ENCODE peak calls at places on chromosomes 7 and 10, in ten cellular contexts. One of them, this sample, is unnamed.

GRCh38 chr10:112792487-112793196 is 157.4 kb upstream of the TCF7L2 start:
- DNase-seq in psoas muscle: peak
- DNase-seq in AG04450: no peak
- DNase-seq in kidney: peak
- DNase-seq in fibroblast of lung: peak
- DNase-seq in MM.1S: no peak
- DNase-seq in tibial nerve: peak
- DNase-seq in vagina: no peak
- DNase-seq in astrocyte of the spinal cord: peak
- DNase-seq in left ventricle myocardium inferior: peak
- DNase-seq in this sample: no peak

GRCh38 chr10:84293171-84293570 is 35.2 kb upstream of the CCSER2 start:
- DNase-seq in psoas muscle: no peak
- DNase-seq in AG04450: no peak
- DNase-seq in kidney: no peak
- DNase-seq in fibroblast of lung: no peak
- DNase-seq in MM.1S: no peak
- DNase-seq in tibial nerve: no peak
- DNase-seq in vagina: no peak
- DNase-seq in astrocyte of the spinal cord: no peak
- DNase-seq in left ventricle myocardium inferior: no peak
- DNase-seq in this sample: no peak

GRCh38 chr7:7704867-7705266 is 13.5 kb downstream of the RPA3 start:
- DNase-seq in psoas muscle: no peak
- DNase-seq in AG04450: no peak
- DNase-seq in kidney: no peak
- DNase-seq in fibroblast of lung: no peak
- DNase-seq in MM.1S: no peak
- DNase-seq in tibial nerve: no peak
- DNase-seq in vagina: no peak
- DNase-seq in astrocyte of the spinal cord: no peak
- DNase-seq in left ventricle myocardium inferior: no peak
- DNase-seq in this sample: no peak

GRCh38 chr10:130578532-130579289 is 442.5 kb downstream of the GLRX3 start:
- DNase-seq in psoas muscle: no peak
- DNase-seq in AG04450: no peak
- DNase-seq in kidney: peak
- DNase-seq in fibroblast of lung: no peak
- DNase-seq in MM.1S: no peak
- DNase-seq in tibial nerve: no peak
- DNase-seq in vagina: peak
- DNase-seq in astrocyte of the spinal cord: no peak
- DNase-seq in left ventricle myocardium inferior: no peak
- DNase-seq in this sample: no peak

GRCh38 chr10:77179015-77179695 is 458.5 kb downstream of the KCNMA1 start:
- DNase-seq in psoas muscle: peak
- DNase-seq in AG04450: peak
- DNase-seq in kidney: no peak
- DNase-seq in fibroblast of lung: peak
- DNase-seq in MM.1S: no peak
- DNase-seq in tibial nerve: peak
- DNase-seq in vagina: no peak
- DNase-seq in astrocyte of the spinal cord: peak
- DNase-seq in left ventricle myocardium inferior: no peak
- DNase-seq in this sample: no peak

GRCh38 chr10:122674781-122675180 is 24.9 kb downstream of the C10orf120 start:
- DNase-seq in psoas muscle: no peak
- DNase-seq in AG04450: no peak
- DNase-seq in kidney: no peak
- DNase-seq in fibroblast of lung: no peak
- DNase-seq in MM.1S: no peak
- DNase-seq in tibial nerve: no peak
- DNase-seq in vagina: no peak
- DNase-seq in astrocyte of the spinal cord: no peak
- DNase-seq in left ventricle myocardium inferior: peak
- DNase-seq in this sample: no peak

GRCh38 chr7:48109848-48110663 is 21.0 kb downstream of the UPP1 start:
- DNase-seq in psoas muscle: peak
- DNase-seq in AG04450: no peak
- DNase-seq in kidney: peak
- DNase-seq in fibroblast of lung: peak
- DNase-seq in MM.1S: peak
- DNase-seq in tibial nerve: peak
- DNase-seq in vagina: no peak
- DNase-seq in astrocyte of the spinal cord: peak
- DNase-seq in left ventricle myocardium inferior: peak
- DNase-seq in this sample: peak

GRCh38 chr7:149797771-149798170 is 24.4 kb upstream of the ZNF467 start:
- DNase-seq in psoas muscle: no peak
- DNase-seq in AG04450: no peak
- DNase-seq in kidney: no peak
- DNase-seq in fibroblast of lung: no peak
- DNase-seq in MM.1S: no peak
- DNase-seq in tibial nerve: no peak
- DNase-seq in vagina: no peak
- DNase-seq in astrocyte of the spinal cord: no peak
- DNase-seq in left ventricle myocardium inferior: no peak
- DNase-seq in this sample: no peak

GRCh38 chr10:31374146-31374696 is 55.2 kb downstream of the ZEB1 start:
- DNase-seq in psoas muscle: no peak
- DNase-seq in AG04450: no peak
- DNase-seq in kidney: no peak
- DNase-seq in fibroblast of lung: peak
- DNase-seq in MM.1S: no peak
- DNase-seq in tibial nerve: no peak
- DNase-seq in vagina: no peak
- DNase-seq in astrocyte of the spinal cord: no peak
- DNase-seq in left ventricle myocardium inferior: no peak
- DNase-seq in this sample: no peak

GRCh38 chr10:114678806-114679205 is 20.7 kb upstream of the ABLIM1 start:
- DNase-seq in psoas muscle: no peak
- DNase-seq in AG04450: no peak
- DNase-seq in kidney: no peak
- DNase-seq in fibroblast of lung: no peak
- DNase-seq in MM.1S: no peak
- DNase-seq in tibial nerve: no peak
- DNase-seq in vagina: no peak
- DNase-seq in astrocyte of the spinal cord: no peak
- DNase-seq in left ventricle myocardium inferior: no peak
- DNase-seq in this sample: no peak

GRCh38 chr10:96470108-96470743 is 43.5 kb downstream of the TLL2 start:
- DNase-seq in psoas muscle: no peak
- DNase-seq in AG04450: no peak
- DNase-seq in kidney: peak
- DNase-seq in fibroblast of lung: peak
- DNase-seq in MM.1S: peak
- DNase-seq in tibial nerve: no peak
- DNase-seq in vagina: no peak
- DNase-seq in astrocyte of the spinal cord: peak
- DNase-seq in left ventricle myocardium inferior: no peak
- DNase-seq in this sample: peak

GRCh38 chr7:45020915-45021314 is 20.9 kb downstream of the CCM2 start:
- DNase-seq in psoas muscle: no peak
- DNase-seq in AG04450: no peak
- DNase-seq in kidney: no peak
- DNase-seq in fibroblast of lung: no peak
- DNase-seq in MM.1S: no peak
- DNase-seq in tibial nerve: no peak
- DNase-seq in vagina: no peak
- DNase-seq in astrocyte of the spinal cord: no peak
- DNase-seq in left ventricle myocardium inferior: no peak
- DNase-seq in this sample: no peak

GRCh38 chr7:36994456-36995112 is 270.3 kb upstream of the AOAH start:
- DNase-seq in psoas muscle: no peak
- DNase-seq in AG04450: no peak
- DNase-seq in kidney: no peak
- DNase-seq in fibroblast of lung: peak
- DNase-seq in MM.1S: no peak
- DNase-seq in tibial nerve: no peak
- DNase-seq in vagina: no peak
- DNase-seq in astrocyte of the spinal cord: no peak
- DNase-seq in left ventricle myocardium inferior: no peak
- DNase-seq in this sample: no peak

GRCh38 chr7:70322786-70323185 is 724.5 kb downstream of the AUTS2 start:
- DNase-seq in psoas muscle: no peak
- DNase-seq in AG04450: no peak
- DNase-seq in kidney: no peak
- DNase-seq in fibroblast of lung: no peak
- DNase-seq in MM.1S: no peak
- DNase-seq in tibial nerve: no peak
- DNase-seq in vagina: no peak
- DNase-seq in astrocyte of the spinal cord: no peak
- DNase-seq in left ventricle myocardium inferior: no peak
- DNase-seq in this sample: no peak

GRCh38 chr10:86305521-86305920 is 61.1 kb downstream of the GRID1 start:
- DNase-seq in psoas muscle: no peak
- DNase-seq in AG04450: no peak
- DNase-seq in kidney: no peak
- DNase-seq in fibroblast of lung: no peak
- DNase-seq in MM.1S: no peak
- DNase-seq in tibial nerve: no peak
- DNase-seq in vagina: no peak
- DNase-seq in astrocyte of the spinal cord: no peak
- DNase-seq in left ventricle myocardium inferior: no peak
- DNase-seq in this sample: no peak

GRCh38 chr10:111835562-111835961 is 348.0 kb downstream of the GPAM start:
- DNase-seq in psoas muscle: no peak
- DNase-seq in AG04450: no peak
- DNase-seq in kidney: peak
- DNase-seq in fibroblast of lung: peak
- DNase-seq in MM.1S: no peak
- DNase-seq in tibial nerve: peak
- DNase-seq in vagina: no peak
- DNase-seq in astrocyte of the spinal cord: peak
- DNase-seq in left ventricle myocardium inferior: no peak
- DNase-seq in this sample: no peak

GRCh38 chr10:133239990-133240389 is 2.3 kb downstream of the VENTX start:
- DNase-seq in psoas muscle: no peak
- DNase-seq in AG04450: no peak
- DNase-seq in kidney: no peak
- DNase-seq in fibroblast of lung: no peak
- DNase-seq in MM.1S: no peak
- DNase-seq in tibial nerve: no peak
- DNase-seq in vagina: no peak
- DNase-seq in astrocyte of the spinal cord: no peak
- DNase-seq in left ventricle myocardium inferior: no peak
- DNase-seq in this sample: no peak

GRCh38 chr10:114395361-114396022 is 8.8 kb downstream of the AFAP1L2 start:
- DNase-seq in psoas muscle: no peak
- DNase-seq in AG04450: no peak
- DNase-seq in kidney: no peak
- DNase-seq in fibroblast of lung: no peak
- DNase-seq in MM.1S: no peak
- DNase-seq in tibial nerve: no peak
- DNase-seq in vagina: no peak
- DNase-seq in astrocyte of the spinal cord: no peak
- DNase-seq in left ventricle myocardium inferior: no peak
- DNase-seq in this sample: no peak

GRCh38 chr10:117457932-117458331 is 82.7 kb upstream of the PDZD8 start:
- DNase-seq in psoas muscle: no peak
- DNase-seq in AG04450: no peak
- DNase-seq in kidney: no peak
- DNase-seq in fibroblast of lung: no peak
- DNase-seq in MM.1S: no peak
- DNase-seq in tibial nerve: no peak
- DNase-seq in vagina: peak
- DNase-seq in astrocyte of the spinal cord: no peak
- DNase-seq in left ventricle myocardium inferior: no peak
- DNase-seq in this sample: no peak
- TF ChIP-seq CTCF in psoas muscle: no peak
- TF ChIP-seq CTCF in AG04450: no peak
- TF ChIP-seq CTCF in kidney: no peak
- TF ChIP-seq CTCF in fibroblast of lung: no peak
- TF ChIP-seq CTCF in MM.1S: no peak
- TF ChIP-seq CTCF in tibial nerve: no peak
- TF ChIP-seq CTCF in vagina: no peak
- TF ChIP-seq CTCF in astrocyte of the spinal cord: no peak
- TF ChIP-seq CTCF in left ventricle myocardium inferior: no peak
- TF ChIP-seq CTCF in this sample: no peak

DNA sequence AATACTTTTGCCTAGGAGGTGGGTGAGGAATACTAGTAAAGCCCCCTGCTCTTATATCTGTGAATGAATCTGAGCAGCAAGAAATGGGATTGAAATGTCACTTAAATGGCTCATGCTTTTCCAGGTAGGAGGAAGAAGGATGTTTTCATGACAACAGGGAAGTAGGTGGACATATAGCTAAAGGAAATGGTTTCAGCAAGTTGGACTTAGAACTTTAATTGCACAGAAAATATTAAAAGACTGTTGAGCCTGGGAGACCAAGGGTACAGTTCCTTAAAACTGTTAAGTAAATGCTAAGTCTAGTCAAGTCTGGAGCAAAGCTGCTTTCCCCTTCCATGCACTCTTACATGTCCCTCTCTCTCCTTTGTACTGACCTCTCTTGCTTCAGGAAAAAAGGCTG is 301.3 kb downstream of the HGF start:
- DNase-seq in psoas muscle: no peak
- DNase-seq in AG04450: no peak
- DNase-seq in kidney: no peak
- DNase-seq in fibroblast of lung: no peak
- DNase-seq in MM.1S: no peak
- DNase-seq in tibial nerve: no peak
- DNase-seq in vagina: no peak
- DNase-seq in astrocyte of the spinal cord: no peak
- DNase-seq in left ventricle myocardium inferior: no peak
- DNase-seq in this sample: no peak
- TF ChIP-seq CTCF in psoas muscle: no peak
- TF ChIP-seq CTCF in AG04450: no peak
- TF ChIP-seq CTCF in kidney: no peak
- TF ChIP-seq CTCF in fibroblast of lung: no peak
- TF ChIP-seq CTCF in MM.1S: no peak
- TF ChIP-seq CTCF in tibial nerve: no peak
- TF ChIP-seq CTCF in vagina: no peak
- TF ChIP-seq CTCF in astrocyte of the spinal cord: no peak
- TF ChIP-seq CTCF in left ventricle myocardium inferior: no peak
- TF ChIP-seq CTCF in this sample: no peak

GRCh38 chr10:35223016-35223415 is 96.4 kb downstream of the CREM start:
- DNase-seq in psoas muscle: no peak
- DNase-seq in AG04450: no peak
- DNase-seq in kidney: no peak
- DNase-seq in fibroblast of lung: no peak
- DNase-seq in MM.1S: no peak
- DNase-seq in tibial nerve: no peak
- DNase-seq in vagina: no peak
- DNase-seq in astrocyte of the spinal cord: no peak
- DNase-seq in left ventricle myocardium inferior: no peak
- DNase-seq in this sample: no peak
- TF ChIP-seq CTCF in psoas muscle: no peak
- TF ChIP-seq CTCF in AG04450: no peak
- TF ChIP-seq CTCF in kidney: no peak
- TF ChIP-seq CTCF in fibroblast of lung: no peak
- TF ChIP-seq CTCF in MM.1S: no peak
- TF ChIP-seq CTCF in tibial nerve: no peak
- TF ChIP-seq CTCF in vagina: no peak
- TF ChIP-seq CTCF in astrocyte of the spinal cord: no peak
- TF ChIP-seq CTCF in left ventricle myocardium inferior: no peak
- TF ChIP-seq CTCF in this sample: no peak

DNA sequence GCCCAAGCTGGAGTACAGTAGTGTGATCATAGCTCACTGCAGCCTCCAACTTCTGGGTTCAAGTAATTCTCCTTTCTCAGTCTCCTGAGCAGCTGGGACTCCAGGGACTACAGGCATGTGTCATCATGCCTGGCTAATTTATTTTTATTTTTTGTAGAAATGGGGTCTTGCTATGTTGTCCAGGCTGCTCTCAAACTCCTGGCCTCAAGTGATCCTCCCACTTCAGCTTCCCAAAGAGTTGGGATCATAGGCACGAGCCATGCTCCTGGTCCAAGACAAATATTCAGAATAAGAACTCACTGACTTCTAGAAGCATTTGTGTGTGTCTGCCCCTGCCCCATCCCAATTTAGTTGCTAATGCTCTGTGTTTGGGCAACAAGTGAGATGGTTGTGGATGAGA is 151.8 kb downstream of the ITGA8 start:
- DNase-seq in psoas muscle: no peak
- DNase-seq in AG04450: no peak
- DNase-seq in kidney: no peak
- DNase-seq in fibroblast of lung: no peak
- DNase-seq in MM.1S: no peak
- DNase-seq in tibial nerve: no peak
- DNase-seq in vagina: no peak
- DNase-seq in astrocyte of the spinal cord: no peak
- DNase-seq in left ventricle myocardium inferior: no peak
- DNase-seq in this sample: no peak
- TF ChIP-seq CTCF in psoas muscle: no peak
- TF ChIP-seq CTCF in AG04450: no peak
- TF ChIP-seq CTCF in kidney: no peak
- TF ChIP-seq CTCF in fibroblast of lung: no peak
- TF ChIP-seq CTCF in MM.1S: no peak
- TF ChIP-seq CTCF in tibial nerve: no peak
- TF ChIP-seq CTCF in vagina: no peak
- TF ChIP-seq CTCF in astrocyte of the spinal cord: no peak
- TF ChIP-seq CTCF in left ventricle myocardium inferior: no peak
- TF ChIP-seq CTCF in this sample: no peak

This sample was measured in GM20000.